ENCODE peak calls at places on chromosomes 3 and 15, in nine cellular contexts. S, Z, N, B, Q, O, U, J and Y are unnamed samples.

GRCh38 chr3:113912551-113913246 is 35.1 kb upstream of the ZDHHC23 start:
- DNase-seq in B (peak; percentile 77), N (peak; percentile 94), U (peak; percentile 40), O (peak; percentile 73), Q (peak; percentile 68), S (peak; percentile 75), J (peak; percentile 87), Z (peak; percentile 90), Y (peak; percentile 74)

GRCh38 chr3:119600732-119601131 is 3.0 kb downstream of the PLA1A start:
- DNase-seq in O (peak; percentile 66), S (peak; percentile 25), B (no peak), N (peak; percentile 76), Z (peak; percentile 42), Q (peak; percentile 10), U (peak; percentile 44), J (no peak), Y (peak; percentile 18)

GRCh38 chr3:192514081-192514753 is 213.1 kb downstream of the FGF12 start:
- DNase-seq in S (peak; percentile 8), N (peak; percentile 90), Q (no peak), O (peak; percentile 85), Z (peak; percentile 5), U (peak; percentile 12), J (no peak), B (peak; percentile 72), Y (no peak)

GRCh38 chr3:108940166-108940565 is 13.5 kb downstream of the GUCA1C start:
- DNase-seq in S (no peak), Z (no peak), J (no peak), U (no peak), Q (no peak), O (no peak), B (peak; percentile 9), N (no peak), Y (no peak)

GRCh38 chr3:138197058-138197457 is 10.0 kb downstream of the ARMC8 start:
- DNase-seq in U (no peak), O (peak; percentile 44), J (peak; percentile 43), B (peak; percentile 54), Z (peak; percentile 28), Q (no peak), N (peak; percentile 62), S (peak; percentile 40), Y (no peak)

GRCh38 chr3:52835766-52836470 is 1.1 kb upstream of the MUSTN1 start:
- DNase-seq in J (no peak), Q (no peak), N (no peak), B (no peak), Z (no peak), O (no peak), U (no peak), S (no peak), Y (no peak)

GRCh38 chr15:69718916-69719315 is 266.3 kb downstream of the RPLP1 start:
- DNase-seq in B (no peak), S (no peak), U (no peak), O (no peak), Q (no peak), Z (no peak), J (peak; percentile 36), N (no peak), Y (peak; percentile 42)

GRCh38 chr3:105274958-105275357 is 91.8 kb upstream of the ALCAM start:
- DNase-seq in S (peak; percentile 70), J (no peak), O (no peak), B (no peak), Q (no peak), N (no peak), U (no peak), Z (peak; percentile 95), Y (no peak)

GRCh38 chr3:26638113-26638512 is 15.5 kb downstream of the LRRC3B start:
- DNase-seq in B (no peak), Z (no peak), O (no peak), S (no peak), N (no peak), U (no peak), J (no peak), Q (no peak), Y (no peak)

GRCh38 chr3:123660900-123661299 is 76.0 kb upstream of the HACD2 start:
- DNase-seq in N (no peak), S (peak; percentile 95), O (no peak), J (no peak), B (peak; percentile 80), Q (no peak), Z (peak; percentile 31), U (peak; percentile 75), Y (no peak)

GRCh38 chr3:136819784-136820640 is 1.1 kb downstream of the SLC35G2 start:
- DNase-seq in B (peak; percentile 69), N (peak; percentile 88), Q (no peak), Z (peak; percentile 19), U (peak; percentile 52), S (peak; percentile 84), O (peak; percentile 78), J (no peak), Y (no peak)

GRCh38 chr15:68983821-68984517 is 30.5 kb upstream of the NOX5 start:
- DNase-seq in Q (no peak), N (no peak), U (no peak), O (no peak), B (peak; percentile 13), J (no peak), Z (no peak), S (no peak), Y (no peak)

GRCh38 chr3:156605686-156606605 is 51.0 kb upstream of the SSR3 start:
- DNase-seq in N (peak; percentile 84), Q (no peak), Z (peak; percentile 60), J (no peak), U (peak; percentile 39), S (peak; percentile 91), B (peak; percentile 74), O (peak; percentile 77), Y (no peak)

GRCh38 chr3:123743121-123743520 is 141.0 kb downstream of the MYLK start:
- DNase-seq in B (no peak), U (no peak), J (no peak), N (no peak), O (no peak), Q (no peak), Z (no peak), S (no peak), Y (no peak)

GRCh38 chr15:87269566-87269965 is 987.0 kb downstream of the NTRK3 start:
- DNase-seq in S (no peak), O (no peak), Q (no peak), Z (peak; percentile 60), J (no peak), U (no peak), B (no peak), N (no peak), Y (no peak)

GRCh38 chr3:4976109-4976508 is 3.1 kb upstream of the BHLHE40 start:
- DNase-seq in N (peak; percentile 82), S (peak; percentile 78), B (peak; percentile 72), Q (peak; percentile 87), O (peak; percentile 60), U (peak; percentile 56), Z (peak; percentile 68), J (no peak), Y (peak; percentile 27)

GRCh38 chr15:91561371-91562100 is 292.0 kb upstream of the SLCO3A1 start:
- DNase-seq in S (peak; percentile 97), Z (peak; percentile 76), U (no peak), J (no peak), O (peak; percentile 3), B (peak; percentile 8), N (no peak), Q (no peak), Y (no peak)

GRCh38 chr15:49989498-49989897 is 129.5 kb downstream of the ATP8B4 start:
- DNase-seq in Q (no peak), Z (no peak), U (no peak), N (no peak), O (no peak), B (no peak), S (no peak), J (no peak), Y (no peak)

GRCh38 chr15:87753539-87753938 is 503.0 kb downstream of the NTRK3 start:
- DNase-seq in Q (no peak), O (no peak), N (peak; percentile 38), U (no peak), J (no peak), Z (no peak), S (no peak), B (no peak), Y (no peak)

GRCh38 chr3:11610700-11611099 is 33.0 kb downstream of the VGLL4 start:
- DNase-seq in U (no peak), S (no peak), Z (no peak), J (no peak), B (no peak), O (no peak), Q (no peak), N (no peak), Y (no peak)
- H3K4me3 ChIP-seq in U (no peak overlapping the region), S (no peak overlapping the region), Z (no peak overlapping the region), J (no peak overlapping the region), B (no peak overlapping the region), O (peak overlapping the region; percentile 1), Q (no peak overlapping the region), N (no peak overlapping the region), Y (no peak overlapping the region)

GRCh38 chr15:70741677-70742293 is 21.6 kb downstream of the UACA start:
- DNase-seq in B (no peak), S (peak; percentile 78), Q (peak; percentile 79), U (no peak), N (no peak), O (no peak), Z (peak; percentile 77), J (no peak), Y (no peak)
- TF ChIP-seq EZH2phosphoT487 in B (no peak), S (no peak), Q (no peak), U (no peak), N (no peak), O (no peak), Z (no peak), J (no peak), Y (no peak)

GRCh38 chr3:128056258-128056657 is 4.0 kb downstream of the SEC61A1 start:
- DNase-seq in B (no peak), U (no peak), N (no peak), Z (no peak), Q (no peak), O (no peak), S (no peak), J (no peak), Y (no peak)
- H3K36me3 ChIP-seq in B (peaks cover 6% of the 10 kb centered on the region), U (peaks cover 55% of the 10 kb centered on the region), N (peaks cover 67% of the 10 kb centered on the region), Z (peaks cover 51% of the 10 kb centered on the region), Q (peaks cover 55% of the 10 kb centered on the region), O (no peaks in the 10 kb centered on the region), S (peaks cover 46% of the 10 kb centered on the region), J (peaks cover 24% of the 10 kb centered on the region), Y (peaks cover 81% of the 10 kb centered on the region)

GRCh38 chr3:14404396-14405119 is 2.2 kb downstream of the SLC6A6 start:
- DNase-seq in U (no peak), S (no peak), Q (no peak), J (no peak), N (no peak), Z (no peak), B (peak; percentile 67), O (no peak), Y (peak; percentile 41)
- H3K4me3 ChIP-seq in U (peak overlapping the region; percentile 86), S (peak overlapping the region; percentile 73), Q (peak overlapping the region; percentile 93), J (no peak overlapping the region), N (peak overlapping the region; percentile 98), Z (peak overlapping the region; percentile 95), B (peak overlapping the region; percentile 80), O (peak overlapping the region; percentile 90), Y (peak overlapping the region; percentile 96)